ENCODE peak calls at places on chromosome 5, in four cellular contexts. One of them, this sample, is unnamed. For H3K4me1 and H3K27me3, the result is how much of the 10 kb centered on the place peaks cover.

GRCh38 chr5:62812653-62813329 is 234.2 kb downstream of the LRRC70 start:
- DNase-seq in mammary epithelial cell: no peak
- DNase-seq in heart left ventricle: no peak
- DNase-seq in PC-3: no peak
- DNase-seq in this sample: no peak

GRCh38 chr5:59483971-59484472 is 409.5 kb downstream of the PDE4D start:
- DNase-seq in mammary epithelial cell: peak
- DNase-seq in heart left ventricle: no peak
- DNase-seq in PC-3: no peak
- DNase-seq in this sample: no peak

GRCh38 chr5:14572384-14572783 is 9.2 kb upstream of the OTULINL start:
- DNase-seq in mammary epithelial cell: no peak
- DNase-seq in heart left ventricle: no peak
- DNase-seq in PC-3: no peak
- DNase-seq in this sample: no peak

GRCh38 chr5:6386270-6386669 is 7.9 kb upstream of the MED10 start:
- DNase-seq in mammary epithelial cell: no peak
- DNase-seq in heart left ventricle: no peak
- DNase-seq in PC-3: no peak
- DNase-seq in this sample: no peak

GRCh38 chr5:179862891-179863290 is 4.3 kb upstream of the MRNIP start:
- DNase-seq in mammary epithelial cell: no peak
- DNase-seq in heart left ventricle: no peak
- DNase-seq in PC-3: no peak
- DNase-seq in this sample: no peak

GRCh38 chr5:35780236-35780635 is 76.5 kb upstream of the IL7R start:
- DNase-seq in mammary epithelial cell: no peak
- DNase-seq in heart left ventricle: no peak
- DNase-seq in PC-3: no peak
- DNase-seq in this sample: no peak

GRCh38 chr5:132456553-132457361 is 33.8 kb downstream of the IRF1 start:
- DNase-seq in mammary epithelial cell: no peak
- DNase-seq in heart left ventricle: peak
- DNase-seq in PC-3: no peak
- DNase-seq in this sample: peak

GRCh38 chr5:39712316-39713223 is 287.8 kb upstream of the DAB2 start:
- DNase-seq in mammary epithelial cell: no peak
- DNase-seq in heart left ventricle: no peak
- DNase-seq in PC-3: peak
- DNase-seq in this sample: no peak

GRCh38 chr5:171162165-171162564 is 146.9 kb upstream of the TLX3 start:
- DNase-seq in mammary epithelial cell: no peak
- DNase-seq in heart left ventricle: no peak
- DNase-seq in PC-3: no peak
- DNase-seq in this sample: no peak

GRCh38 chr5:180352116-180352975 is 790 bp downstream of the GFPT2 start:
- DNase-seq in mammary epithelial cell: no peak
- DNase-seq in heart left ventricle: no peak
- DNase-seq in PC-3: no peak
- DNase-seq in this sample: peak

GRCh38 chr5:171647043-171647899 is 138.3 kb upstream of the SMIM23 start:
- DNase-seq in mammary epithelial cell: no peak
- DNase-seq in heart left ventricle: peak
- DNase-seq in PC-3: peak
- DNase-seq in this sample: no peak

GRCh38 chr5:53357439-53357838 is 123.0 kb upstream of the FST start:
- DNase-seq in mammary epithelial cell: no peak
- DNase-seq in heart left ventricle: no peak
- DNase-seq in PC-3: no peak
- DNase-seq in this sample: no peak

GRCh38 chr5:52693279-52693678 is 94.4 kb upstream of the ITGA1 start:
- DNase-seq in mammary epithelial cell: peak
- DNase-seq in heart left ventricle: peak
- DNase-seq in PC-3: peak
- DNase-seq in this sample: peak

GRCh38 chr5:127875235-127876021 is 172.2 kb downstream of the CCDC192 start:
- DNase-seq in mammary epithelial cell: peak
- DNase-seq in heart left ventricle: peak
- DNase-seq in PC-3: peak
- DNase-seq in this sample: peak

GRCh38 chr5:140246378-140247122 is 56.4 kb downstream of the PFDN1 start:
- DNase-seq in mammary epithelial cell: peak
- DNase-seq in heart left ventricle: peak
- DNase-seq in PC-3: peak
- DNase-seq in this sample: no peak

GRCh38 chr5:40046792-40047191 is 622.0 kb upstream of the DAB2 start:
- DNase-seq in mammary epithelial cell: peak
- DNase-seq in heart left ventricle: no peak
- DNase-seq in PC-3: peak
- DNase-seq in this sample: no peak

GRCh38 chr5:126348855-126349635 is 74.2 kb upstream of the GRAMD2B start:
- DNase-seq in mammary epithelial cell: no peak
- DNase-seq in heart left ventricle: no peak
- DNase-seq in PC-3: no peak
- DNase-seq in this sample: no peak
- H3K4me1 ChIP-seq in mammary epithelial cell: under half
- H3K4me1 ChIP-seq in heart left ventricle: under half
- H3K4me1 ChIP-seq in PC-3: under half
- H3K4me1 ChIP-seq in this sample: under half

GRCh38 chr5:91635950-91636349 is 252.8 kb upstream of the ARRDC3 start:
- DNase-seq in mammary epithelial cell: no peak
- DNase-seq in heart left ventricle: no peak
- DNase-seq in PC-3: no peak
- DNase-seq in this sample: no peak

GRCh38 chr5:91636351-91636750 is 253.2 kb upstream of the ARRDC3 start:
- DNase-seq in mammary epithelial cell: no peak
- DNase-seq in heart left ventricle: no peak
- DNase-seq in PC-3: peak
- DNase-seq in this sample: no peak

GRCh38 chr5:91638010-91638409 is 254.9 kb upstream of the ARRDC3 start:
- DNase-seq in mammary epithelial cell: no peak
- DNase-seq in heart left ventricle: no peak
- DNase-seq in PC-3: no peak
- DNase-seq in this sample: no peak

DNA sequence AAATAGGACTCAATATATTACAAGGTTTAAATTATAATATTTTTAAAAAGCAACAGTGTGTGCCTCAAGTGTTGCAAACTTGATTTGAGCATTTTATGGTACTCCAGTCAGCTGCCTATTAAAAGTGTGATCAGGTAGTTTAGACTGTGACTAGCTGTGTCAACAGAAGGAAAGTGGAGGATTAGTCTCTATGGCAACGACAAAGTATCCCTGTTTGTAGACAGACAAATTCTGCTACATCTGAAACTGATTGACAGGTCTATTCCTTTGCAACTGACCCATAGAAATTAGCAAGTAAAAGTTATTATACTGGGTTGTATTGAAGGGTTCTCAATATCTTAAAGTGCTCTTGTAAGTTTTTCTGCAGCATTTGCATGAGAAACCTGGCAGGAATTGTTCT is 249.8 kb upstream of the ARRDC3 start:
- DNase-seq in mammary epithelial cell: no peak
- DNase-seq in heart left ventricle: no peak
- DNase-seq in PC-3: peak
- DNase-seq in this sample: no peak
- H3K27ac ChIP-seq in mammary epithelial cell: no peak
- H3K27ac ChIP-seq in heart left ventricle: no peak
- H3K27ac ChIP-seq in PC-3: no peak
- H3K27ac ChIP-seq in this sample: no peak

GRCh38 chr5:2737273-2738155 is 14.0 kb downstream of the IRX2 start:
- DNase-seq in mammary epithelial cell: no peak
- DNase-seq in heart left ventricle: no peak
- DNase-seq in PC-3: no peak
- DNase-seq in this sample: no peak
- H3K27me3 ChIP-seq in mammary epithelial cell: under half
- H3K27me3 ChIP-seq in heart left ventricle: under half
- H3K27me3 ChIP-seq in PC-3: under half
- H3K27me3 ChIP-seq in this sample: under half

GRCh38 chr5:112917453-112918005 is 4.5 kb downstream of the REEP5 start:
- DNase-seq in mammary epithelial cell: no peak
- DNase-seq in heart left ventricle: no peak
- DNase-seq in PC-3: peak
- DNase-seq in this sample: no peak
- H3K4me1 ChIP-seq in mammary epithelial cell: under half
- H3K4me1 ChIP-seq in heart left ventricle: half or more
- H3K4me1 ChIP-seq in PC-3: under half
- H3K4me1 ChIP-seq in this sample: under half

DNA sequence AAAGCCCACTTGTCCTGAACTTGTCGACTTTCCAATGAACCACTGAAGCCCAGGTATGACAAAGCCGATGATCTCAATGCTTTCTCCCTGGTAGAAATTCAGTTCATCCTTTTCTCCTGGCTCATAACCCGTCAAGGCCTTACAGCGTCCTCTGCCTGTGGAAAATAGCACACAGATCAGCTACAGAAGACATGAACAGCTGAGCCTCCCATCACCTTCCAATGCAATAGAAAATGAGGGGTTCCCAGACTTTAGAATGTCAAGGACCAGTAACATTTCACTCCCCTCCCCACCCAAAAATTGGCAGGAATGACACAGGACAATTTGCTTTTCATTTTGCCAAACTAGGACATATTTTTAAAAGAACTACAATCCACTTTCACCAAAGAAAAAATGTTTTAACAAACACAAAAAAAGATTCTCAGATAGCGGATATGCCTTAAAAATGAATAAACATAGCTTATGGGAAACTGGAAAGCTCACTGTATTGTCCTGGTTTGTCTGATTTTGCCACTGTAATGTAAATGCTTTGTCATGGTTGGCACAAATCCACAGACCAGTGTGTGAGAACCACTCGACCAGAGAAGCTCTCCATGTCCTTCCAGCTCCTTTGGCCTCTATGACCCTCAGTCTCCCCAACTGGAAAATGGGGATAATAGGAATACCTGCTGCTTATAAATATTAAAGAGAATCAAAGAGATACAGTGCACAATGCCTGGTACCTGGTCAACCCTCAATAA is 24.4 kb downstream of the SH3TC2 start:
- DNase-seq in mammary epithelial cell: no peak
- DNase-seq in heart left ventricle: no peak
- DNase-seq in PC-3: peak
- DNase-seq in this sample: no peak
- H3K27ac ChIP-seq in mammary epithelial cell: peak
- H3K27ac ChIP-seq in heart left ventricle: no peak
- H3K27ac ChIP-seq in PC-3: no peak
- H3K27ac ChIP-seq in this sample: no peak

GRCh38 chr5:1359713-1360112 is 14.8 kb upstream of the CLPTM1L start:
- DNase-seq in mammary epithelial cell: no peak
- DNase-seq in heart left ventricle: no peak
- DNase-seq in PC-3: no peak
- DNase-seq in this sample: no peak
- H3K27me3 ChIP-seq in mammary epithelial cell: under half
- H3K27me3 ChIP-seq in heart left ventricle: under half
- H3K27me3 ChIP-seq in PC-3: half or more
- H3K27me3 ChIP-seq in this sample: under half